ENCODE peak calls at places on chromosomes 7 and 10, in ten cellular contexts. W, Z, K, L, C, Y, X, Q, J and H are unnamed samples.

GRCh38 chr10:112115781-112116385 is 67.7 kb downstream of the GPAM start:
- DNase-seq in W (peak; percentile 38), Z (no peak), K (no peak), L (peak; percentile 28), C (no peak), Y (peak; percentile 31), X (peak; percentile 43), Q (peak; percentile 19), J (peak; percentile 51), H (peak; percentile 16)

GRCh38 chr7:103140061-103140460 is 8.8 kb downstream of the NAPEPLD start:
- DNase-seq in W (no peak), Z (no peak), K (no peak), L (no peak), C (no peak), Y (no peak), X (no peak), Q (no peak), J (no peak), H (no peak)

GRCh38 chr10:60757422-60757895 is 20.8 kb upstream of the CDK1 start:
- DNase-seq in W (no peak), Z (no peak), K (no peak), L (no peak), C (no peak), Y (peak; percentile 26), X (no peak), Q (no peak), J (no peak), H (no peak)

GRCh38 chr7:80875537-80876120 is 43.2 kb downstream of the SEMA3C start:
- DNase-seq in W (no peak), Z (no peak), K (no peak), L (no peak), C (no peak), Y (no peak), X (no peak), Q (no peak), J (no peak), H (no peak)

GRCh38 chr10:107430446-107430845 is 265.9 kb upstream of the SORCS1 start:
- DNase-seq in W (no peak), Z (no peak), K (no peak), L (no peak), C (no peak), Y (no peak), X (no peak), Q (no peak), J (no peak), H (no peak)

GRCh38 chr10:88413412-88413811 is 169.7 kb downstream of the RNLS start:
- DNase-seq in W (no peak), Z (no peak), K (no peak), L (no peak), C (no peak), Y (no peak), X (no peak), Q (no peak), J (no peak), H (no peak)

GRCh38 chr10:122208616-122209430 is 62.3 kb upstream of the BTBD16 start:
- DNase-seq in W (no peak), Z (no peak), K (no peak), L (no peak), C (no peak), Y (no peak), X (no peak), Q (no peak), J (no peak), H (no peak)

GRCh38 chr10:109504401-109504800 is 418.9 kb downstream of the XPNPEP1 start:
- DNase-seq in W (no peak), Z (no peak), K (no peak), L (no peak), C (no peak), Y (peak; percentile 49), X (no peak), Q (no peak), J (no peak), H (no peak)

GRCh38 chr10:132961864-132962622 is 19.7 kb upstream of the CFAP46 start:
- DNase-seq in W (peak; percentile 82), Z (peak; percentile 66), K (peak; percentile 42), L (peak; percentile 43), C (peak; percentile 51), Y (peak; percentile 79), X (peak; percentile 78), Q (peak; percentile 67), J (peak; percentile 73), H (peak; percentile 64)

GRCh38 chr10:118768041-118768933 is 13.5 kb upstream of the CACUL1 start:
- DNase-seq in W (no peak), Z (no peak), K (no peak), L (no peak), C (no peak), Y (no peak), X (no peak), Q (no peak), J (no peak), H (no peak)